ENCODE peak calls at places on chromosomes 16 and 17, in four cellular contexts. Y is GM12865, C is tibial artery, W is Calu3. V is an unnamed sample.

GRCh38 chr17:27340575-27340974 is 46.7 kb downstream of the WSB1 start:
- DNase-seq in C (no peak), W (no peak), Y (no peak), V (no peak)

GRCh38 chr16:15966420-15967222 is 17.2 kb downstream of the ABCC1 start:
- DNase-seq in C (no peak), W (peak; percentile 60), Y (no peak), V (no peak)

GRCh38 chr17:61897548-61898180 is 30.1 kb downstream of the INTS2 start:
- DNase-seq in Y (no peak), W (no peak), C (no peak), V (no peak)

GRCh38 chr17:39935896-39936295 is 8.4 kb downstream of the LRRC3C start:
- DNase-seq in C (no peak), W (peak; percentile 87), Y (no peak), V (no peak)

GRCh38 chr17:61414141-61414935 is 14.7 kb downstream of the TBX2 start:
- DNase-seq in C (peak; percentile 21), W (no peak), Y (no peak), V (peak; percentile 20)

GRCh38 chr16:5917436-5917835 is 819.8 kb upstream of the EEF2KMT start:
- DNase-seq in W (no peak), C (no peak), Y (no peak), V (no peak)

GRCh38 chr16:72722552-72722951 is 325.4 kb downstream of the ZFHX3 start:
- DNase-seq in Y (no peak), C (no peak), W (no peak), V (no peak)

GRCh38 chr16:69893086-69893485 is 58.0 kb upstream of the CLEC18A start:
- DNase-seq in C (no peak), W (no peak), Y (no peak), V (no peak)

GRCh38 chr17:8005951-8006730 is 3.7 kb downstream of the GUCY2D start:
- DNase-seq in Y (peak; percentile 32), W (no peak), C (no peak), V (no peak)

DNA sequence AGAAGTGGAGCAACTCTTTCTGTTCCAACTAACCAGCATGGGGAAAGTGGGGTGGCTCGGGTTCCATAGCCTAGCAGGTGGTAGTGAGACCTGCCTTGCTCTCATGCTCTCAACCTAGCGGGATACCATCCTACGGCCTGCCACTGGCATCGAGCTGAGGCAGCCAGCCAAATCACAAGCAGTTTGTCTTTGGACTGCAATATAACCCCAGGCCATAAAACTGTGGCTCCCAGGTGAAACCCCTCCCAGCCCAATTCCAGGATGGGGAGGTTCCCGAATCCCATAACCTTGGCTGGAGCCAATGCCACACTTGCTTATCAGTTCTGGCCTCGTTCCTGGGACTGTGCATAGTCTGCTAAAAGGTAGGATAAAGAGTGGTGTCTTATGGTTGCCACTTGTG is 155.8 kb upstream of the NETO2 start:
- DNase-seq in Y (no peak), W (no peak), C (no peak), V (no peak)
- TF ChIP-seq CTCF in Y (no peak), W (no peak), C (no peak), V (no peak)

DNA sequence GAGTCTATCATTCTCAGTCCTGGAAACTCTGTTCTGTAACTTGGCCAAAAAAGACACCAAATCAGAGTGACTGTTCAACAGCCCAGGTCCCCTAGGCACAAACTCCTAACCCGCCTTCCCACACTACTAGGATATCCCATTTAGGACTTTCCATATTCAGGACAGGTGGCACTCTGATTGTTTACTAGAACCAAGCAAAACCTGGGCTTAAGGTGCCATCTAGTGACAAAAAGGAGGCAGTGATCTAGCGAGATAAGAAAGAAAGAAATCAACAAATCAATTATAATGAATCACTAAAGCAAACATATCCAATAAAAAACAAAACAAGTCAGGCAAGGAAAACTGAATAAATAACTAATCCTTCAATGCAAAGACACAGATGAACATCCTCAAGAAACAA is 203.9 kb downstream of the CEP112 start:
- DNase-seq in C (no peak), Y (peak; percentile 62), W (peak; percentile 36), V (no peak)
- TF ChIP-seq CTCF in C (no peak), Y (peak; percentile 51), W (peak; percentile 68), V (peak; percentile 39)

GRCh38 chr17:49843774-49844350 is 4.0 kb downstream of the TAC4 start:
- DNase-seq in Y (peak; percentile 18), W (peak; percentile 74), C (no peak), V (peak; percentile 44)
- TF ChIP-seq CTCF in Y (peak; percentile 44), W (peak; percentile 86), C (no peak), V (peak; percentile 21)

DNA sequence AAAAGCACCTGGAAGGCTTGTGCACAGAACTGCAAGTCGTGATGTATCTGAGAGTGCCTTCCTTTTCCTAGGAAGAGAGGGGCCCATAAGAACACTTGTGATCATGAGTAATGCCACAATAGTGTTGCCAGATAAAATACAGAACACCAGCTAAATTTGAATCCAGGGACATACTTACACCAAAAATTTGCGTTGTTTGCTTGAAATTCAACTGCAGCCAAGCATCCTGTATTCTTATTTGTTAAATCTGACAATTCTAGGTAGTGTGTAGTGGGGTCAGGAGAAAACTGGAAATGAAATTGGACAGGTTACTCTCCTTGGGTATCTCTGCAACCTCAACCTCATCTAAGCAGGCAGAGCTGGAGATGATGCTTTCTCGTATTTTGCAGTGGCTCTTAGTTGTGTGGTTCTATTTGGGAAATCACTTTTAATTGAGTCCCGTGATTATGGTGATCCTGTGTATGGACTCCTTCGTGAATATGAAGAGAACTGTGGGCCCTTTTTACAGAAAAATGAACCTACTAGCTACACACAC is 12.0 kb downstream of the SLC35B1 start:
- DNase-seq in W (no peak), C (no peak), Y (no peak), V (no peak)
- TF ChIP-seq CTCF in W (no peak), C (no peak), Y (no peak), V (no peak)

DNA sequence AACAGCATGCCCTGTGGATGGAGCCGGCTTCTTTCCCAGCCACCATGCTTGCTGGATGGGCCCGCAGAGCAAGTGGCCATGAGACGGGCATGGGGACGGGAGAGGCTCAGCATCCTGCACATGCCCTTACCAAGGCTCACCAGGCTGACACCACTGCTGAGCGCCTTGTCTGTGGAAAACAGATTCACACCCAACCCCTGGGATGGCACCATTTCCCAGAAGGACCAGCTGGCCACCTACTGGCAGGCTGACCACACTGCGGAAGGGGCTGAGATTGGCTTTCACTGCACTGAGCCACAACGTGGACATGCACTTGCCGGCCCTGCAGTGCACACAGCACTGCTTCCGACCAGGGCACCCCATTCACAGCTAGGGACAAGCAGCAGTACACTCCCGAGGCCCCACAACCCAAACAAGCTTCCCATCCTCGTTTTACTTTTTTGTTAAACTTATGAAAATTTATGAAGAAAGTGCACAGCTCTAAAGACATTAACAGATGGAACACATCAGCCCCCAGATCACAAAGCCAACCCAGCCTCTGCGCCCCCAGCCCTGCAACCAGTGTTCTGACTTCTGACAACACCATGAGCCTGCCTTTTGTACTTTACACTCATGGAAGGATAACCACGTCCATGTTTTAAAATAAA is 13.9 kb upstream of the KRTAP17-1 start:
- DNase-seq in C (no peak), Y (no peak), W (peak; percentile 85), V (no peak)
- TF ChIP-seq CTCF in C (peak; percentile 50), Y (no peak), W (peak; percentile 98), V (peak; percentile 9)

GRCh38 chr16:31455601-31456314 is 3.5 kb upstream of the ARMC5 start:
- DNase-seq in W (peak; percentile 35), Y (no peak), C (peak; percentile 20), V (peak; percentile 20)
- TF ChIP-seq CTCF in W (no peak), Y (peak; percentile 41), C (no peak), V (peak; percentile 16)

DNA sequence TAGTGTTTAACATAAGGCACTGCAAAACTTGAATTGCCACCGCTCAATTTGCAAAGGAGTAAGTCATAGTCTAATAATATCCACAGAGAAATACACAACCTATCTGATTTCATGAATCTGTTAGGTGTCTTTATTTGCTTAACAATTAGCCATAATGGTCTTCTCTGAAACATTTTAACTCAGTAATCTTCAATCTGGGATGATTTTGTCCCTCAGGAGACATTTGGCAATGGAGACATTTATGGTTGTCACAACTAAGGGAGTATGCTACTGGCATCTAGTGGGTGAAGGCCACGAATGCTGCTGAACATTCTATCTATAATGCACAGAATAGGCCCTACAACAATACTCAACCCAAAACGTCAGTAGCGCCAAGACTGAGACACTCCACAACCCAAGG is 4.3 kb downstream of the UBE2G1 start:
- DNase-seq in W (no peak), C (no peak), Y (no peak), V (no peak)
- TF ChIP-seq CTCF in W (no peak), C (no peak), Y (no peak), V (no peak)

DNA sequence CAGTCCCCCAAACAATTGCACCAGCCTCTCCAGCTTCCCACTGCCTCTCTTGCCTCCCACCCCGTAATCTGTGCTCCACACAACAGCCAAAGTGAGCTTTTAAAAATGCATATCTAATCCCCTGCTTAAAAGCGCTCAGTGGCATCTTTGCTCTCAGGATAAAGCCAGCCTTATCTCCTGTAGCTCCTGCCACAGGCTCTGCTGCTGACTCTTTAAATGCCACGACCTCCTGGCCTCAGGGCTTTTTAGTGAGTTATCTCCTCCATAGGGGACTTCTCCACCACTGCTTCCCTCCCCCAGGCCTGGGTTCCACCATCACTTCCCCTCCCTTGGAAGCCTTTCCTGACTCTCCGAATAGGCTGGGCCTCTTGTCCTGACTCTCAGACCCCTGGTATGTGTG is 98.6 kb downstream of the GNAO1 start:
- DNase-seq in C (no peak), W (no peak), Y (no peak), V (no peak)
- TF ChIP-seq CTCF in C (no peak), W (no peak), Y (no peak), V (no peak)

V was measured in GM20000.